ENCODE peak calls at places on chromosomes 16 and 17, in six cellular contexts. G is GM23338, V is transverse colon, I is stomach, N is K562, J is SK-N-SH. U is an unnamed sample.

GRCh38 chr17:55727920-55728319 is 5.3 kb upstream of the TMEM100 start:
- DNase-seq in V (no peak), N (no peak), I (no peak), J (no peak), G (no peak), U (no peak)

GRCh38 chr16:11768850-11769249 is 26.2 kb upstream of the TXNDC11 start:
- DNase-seq in I (no peak), J (no peak), N (no peak), G (no peak), V (no peak), U (no peak)

GRCh38 chr17:44599298-44600175 is 42.3 kb downstream of the FZD2 start:
- DNase-seq in N (peak; percentile 47), V (peak; percentile 23), I (peak; percentile 43), G (peak; percentile 44), J (no peak), U (no peak)

GRCh38 chr17:8799851-8800212 is 667 bp upstream of the MFSD6L start:
- DNase-seq in J (no peak), V (no peak), G (no peak), I (no peak), N (no peak), U (no peak)

GRCh38 chr16:51327001-51327400 is 175.9 kb upstream of the SALL1 start:
- DNase-seq in I (no peak), N (no peak), J (no peak), G (no peak), V (no peak), U (no peak)

GRCh38 chr16:23016372-23016771 is 132.9 kb downstream of the USP31 start:
- DNase-seq in N (no peak), G (no peak), I (no peak), V (peak; percentile 29), J (no peak), U (no peak)

GRCh38 chr16:86553356-86553755 is 1.7 kb downstream of the MTHFSD start:
- DNase-seq in V (no peak), N (no peak), I (no peak), J (no peak), G (peak; percentile 5), U (no peak)

GRCh38 chr17:60039096-60039495 is 39.6 kb downstream of the HEATR6 start:
- DNase-seq in G (no peak), N (peak; percentile 6), J (no peak), V (no peak), I (no peak), U (no peak)

GRCh38 chr17:2102931-2103398 is 48.1 kb downstream of the HIC1 start:
- DNase-seq in I (no peak), V (no peak), N (no peak), J (no peak), G (no peak), U (no peak)

GRCh38 chr17:58279016-58279671 is 1.6 kb downstream of the MPO start:
- DNase-seq in N (no peak), J (no peak), I (no peak), G (peak; percentile 53), V (peak; percentile 23), U (no peak)

GRCh38 chr17:17073006-17073626 is 30.9 kb downstream of the MPRIP start:
- DNase-seq in G (no peak), V (no peak), J (no peak), N (no peak), I (no peak), U (no peak)

GRCh38 chr16:18784917-18785623 is 5.1 kb downstream of the RPS15A start:
- DNase-seq in I (no peak), G (no peak), V (no peak), N (no peak), J (no peak), U (no peak)

GRCh38 chr17:71964559-71964958 is 156.3 kb upstream of the SOX9 start:
- DNase-seq in V (no peak), G (no peak), N (no peak), I (no peak), J (no peak), U (no peak)

GRCh38 chr17:71966055-71966454 is 154.8 kb upstream of the SOX9 start:
- DNase-seq in N (no peak), G (no peak), I (no peak), J (no peak), V (no peak), U (no peak)

GRCh38 chr17:71969500-71969899 is 151.3 kb upstream of the SOX9 start:
- DNase-seq in V (no peak), N (no peak), I (no peak), J (no peak), G (no peak), U (no peak)

GRCh38 chr17:71963791-71964190 is 157.0 kb upstream of the SOX9 start:
- DNase-seq in V (no peak), I (no peak), G (no peak), N (no peak), J (no peak), U (no peak)

GRCh38 chr17:71966459-71967313 is 154.1 kb upstream of the SOX9 start:
- DNase-seq in J (no peak), N (no peak), I (no peak), G (no peak), V (no peak), U (no peak)
- TF ChIP-seq POLR2AphosphoS5 in J (no peak), N (no peak), I (no peak), G (no peak), V (no peak), U (no peak)

GRCh38 chr16:69105501-69106361 is at the start of gene HAS3:
- DNase-seq in V (peak; percentile 75), J (peak; percentile 90), G (peak; percentile 93), N (peak; percentile 75), I (peak; percentile 65), U (peak; percentile 52)
- H3K27ac ChIP-seq in V (no peak within 1 kb of the TSS), J (no peak within 1 kb of the TSS), G (no peak within 1 kb of the TSS), N (no peak within 1 kb of the TSS), I (peak within 1 kb of the TSS; percentile 47), U (no peak within 1 kb of the TSS)

DNA sequence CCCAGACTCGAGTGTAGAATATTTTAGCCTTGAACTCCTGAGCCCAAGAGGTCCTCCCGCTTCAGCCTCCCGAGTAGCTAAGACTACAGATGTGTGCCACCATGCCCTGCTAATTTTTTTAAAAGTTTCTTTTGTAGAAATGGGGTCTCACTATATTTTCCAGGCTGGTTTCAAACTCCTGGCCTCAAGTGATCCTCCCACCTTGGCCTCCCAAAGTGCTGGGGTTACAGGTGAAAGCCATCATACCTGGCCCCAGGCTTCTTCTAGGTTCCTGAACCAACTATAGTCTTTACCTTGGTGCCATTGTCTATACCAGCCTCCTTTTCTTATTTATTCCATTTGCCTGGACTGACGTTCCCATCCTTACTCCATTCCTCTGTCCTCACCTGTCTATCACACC is 17.1 kb upstream of the PRKAR1A start:
- DNase-seq in I (no peak), N (no peak), J (no peak), G (no peak), V (no peak), U (no peak)
- TF ChIP-seq POLR2AphosphoS5 in I (no peak), N (no peak), J (no peak), G (no peak), V (no peak), U (no peak)

DNA sequence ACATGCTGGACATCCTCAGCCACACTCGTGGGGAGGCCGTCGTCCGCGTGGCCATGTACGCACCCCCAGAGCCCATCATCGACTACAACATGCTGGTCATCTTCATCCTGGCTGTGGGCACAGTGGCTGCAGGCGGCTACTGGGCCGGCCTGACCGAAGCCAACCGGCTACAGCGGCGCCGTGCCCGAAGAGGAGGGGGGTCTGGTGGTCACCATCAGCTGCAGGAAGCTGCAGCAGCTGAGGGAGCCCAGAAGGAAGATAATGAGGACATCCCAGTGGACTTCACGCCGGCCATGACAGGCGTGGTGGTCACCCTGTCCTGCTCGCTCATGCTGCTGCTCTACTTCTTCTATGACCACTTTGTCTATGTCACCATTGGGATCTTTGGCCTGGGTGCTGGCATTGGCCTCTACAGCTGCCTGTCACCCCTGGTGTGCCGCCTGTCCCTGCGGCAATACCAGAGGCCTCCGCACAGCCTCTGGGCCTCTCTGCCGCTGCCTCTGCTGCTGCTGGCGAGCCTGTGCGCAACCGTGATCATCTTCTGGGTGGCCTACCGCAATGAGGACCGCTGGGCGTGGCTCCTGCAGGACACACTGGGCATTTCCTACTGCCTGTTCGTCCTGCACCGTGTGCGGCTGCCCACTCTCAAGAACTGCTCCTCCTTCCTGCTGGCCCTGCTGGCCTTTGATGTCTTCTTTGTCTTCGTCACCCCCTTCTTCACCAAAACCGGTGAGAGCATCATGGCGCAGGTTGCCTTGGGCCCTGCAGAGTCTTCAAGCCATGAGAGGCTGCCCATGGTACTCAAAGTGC is 900 bp downstream of the SPPL2C start:
- DNase-seq in G (no peak), J (no peak), N (no peak), V (no peak), I (no peak), U (no peak)
- H3K27ac ChIP-seq in G (no peak overlapping the region), J (no peak overlapping the region), N (no peak overlapping the region), V (no peak overlapping the region), I (no peak overlapping the region), U (no peak overlapping the region)

GRCh38 chr16:30379165-30379783 is 3.1 kb downstream of the SEPTIN1 start:
- DNase-seq in J (no peak), G (no peak), V (no peak), N (no peak), I (no peak), U (no peak)
- TF ChIP-seq POLR2AphosphoS5 in J (no peak), G (no peak), V (no peak), N (no peak), I (no peak), U (no peak)

DNA sequence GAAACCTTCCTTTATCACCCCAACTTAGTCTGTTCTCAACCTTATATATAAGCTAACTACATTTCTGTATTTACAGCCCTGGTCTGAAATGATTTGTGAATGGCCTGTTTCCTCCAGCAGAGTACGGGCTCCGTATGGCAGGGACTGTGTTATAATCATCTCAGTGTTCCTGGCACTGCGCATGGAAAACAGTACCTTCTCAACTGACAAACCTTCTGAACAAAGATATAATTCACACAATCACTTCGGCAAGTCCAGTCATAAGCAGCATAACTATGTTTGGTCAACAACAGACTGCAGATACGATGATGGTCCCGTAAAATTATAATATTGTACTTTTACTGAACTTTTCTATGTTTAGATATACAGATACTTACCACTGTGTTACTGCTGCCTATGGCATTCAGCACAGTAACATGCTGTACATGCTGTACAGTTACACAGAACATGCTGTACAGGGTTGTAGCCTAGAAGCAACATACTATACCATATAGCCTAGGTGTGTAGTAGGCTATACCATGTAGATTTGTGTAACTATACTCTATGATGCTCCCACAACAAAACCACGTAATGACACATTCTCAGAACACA is 30.0 kb downstream of the ANKFY1 start:
- DNase-seq in G (no peak), J (no peak), V (peak; percentile 42), I (no peak), N (no peak), U (peak; percentile 20)
- H3K27ac ChIP-seq in G (no peak overlapping the region), J (peak overlapping the region; percentile 98), V (peak overlapping the region; percentile 86), I (peak overlapping the region; percentile 30), N (no peak overlapping the region), U (no peak overlapping the region)

GRCh38 chr17:83091257-83092141 is 12.1 kb downstream of the METRNL start:
- DNase-seq in J (no peak), N (no peak), G (no peak), V (peak; percentile 92), I (peak; percentile 89), U (peak; percentile 62)

GRCh38 chr17:83087788-83088360 is 8.5 kb downstream of the METRNL start:
- DNase-seq in J (no peak), I (no peak), G (no peak), N (no peak), V (no peak), U (no peak)

GRCh38 chr17:83088451-83089321 is 9.3 kb downstream of the METRNL start:
- DNase-seq in V (no peak), J (no peak), I (no peak), G (no peak), N (no peak), U (no peak)

GRCh38 chr17:83090424-83091256 is 11.2 kb downstream of the METRNL start:
- DNase-seq in G (no peak), J (no peak), I (no peak), V (peak; percentile 57), N (no peak), U (no peak)

GRCh38 chr17:83089322-83090156 is 10.1 kb downstream of the METRNL start:
- DNase-seq in N (no peak), V (peak; percentile 78), I (peak; percentile 53), J (no peak), G (no peak), U (peak; percentile 81)
- TF ChIP-seq POLR2AphosphoS5 in N (no peak), V (no peak), I (peak; percentile 45), J (no peak), G (no peak), U (peak; percentile 30)